ENCODE peak calls at places on chromosomes 7 and 10, in six cellular contexts. One of them, this sample, is unnamed.

GRCh38 chr7:40763319-40764287 is 628.8 kb downstream of the SUGCT start:
- DNase-seq in hippocampal formation: no peak
- DNase-seq in stimulated activated CD4-positive, alpha-beta T cell treated with anti-CD3 and anti-CD28 coated beads, Interleukin-2, amount 100 ng/mL, for 4 hours: no peak
- DNase-seq in HuH-7.5: no peak
- DNase-seq in A549: no peak
- DNase-seq in A172: no peak
- DNase-seq in this sample: no peak

GRCh38 chr10:34528320-34528719 is 286.8 kb downstream of the PARD3 start:
- DNase-seq in hippocampal formation: no peak
- DNase-seq in stimulated activated CD4-positive, alpha-beta T cell treated with anti-CD3 and anti-CD28 coated beads, Interleukin-2, amount 100 ng/mL, for 4 hours: no peak
- DNase-seq in HuH-7.5: no peak
- DNase-seq in A549: peak
- DNase-seq in A172: peak
- DNase-seq in this sample: peak

GRCh38 chr10:101441539-101442455 is 87.8 kb downstream of the BTRC start:
- DNase-seq in hippocampal formation: peak
- DNase-seq in stimulated activated CD4-positive, alpha-beta T cell treated with anti-CD3 and anti-CD28 coated beads, Interleukin-2, amount 100 ng/mL, for 4 hours: no peak
- DNase-seq in HuH-7.5: peak
- DNase-seq in A549: peak
- DNase-seq in A172: peak
- DNase-seq in this sample: peak

GRCh38 chr7:102991540-102992214 is 78.9 kb downstream of the LRRC17 start:
- DNase-seq in hippocampal formation: no peak
- DNase-seq in stimulated activated CD4-positive, alpha-beta T cell treated with anti-CD3 and anti-CD28 coated beads, Interleukin-2, amount 100 ng/mL, for 4 hours: no peak
- DNase-seq in HuH-7.5: peak
- DNase-seq in A549: peak
- DNase-seq in A172: peak
- DNase-seq in this sample: peak

GRCh38 chr10:93465806-93466675 is 16.1 kb downstream of the MYOF start:
- DNase-seq in hippocampal formation: no peak
- DNase-seq in stimulated activated CD4-positive, alpha-beta T cell treated with anti-CD3 and anti-CD28 coated beads, Interleukin-2, amount 100 ng/mL, for 4 hours: no peak
- DNase-seq in HuH-7.5: no peak
- DNase-seq in A549: peak
- DNase-seq in A172: peak
- DNase-seq in this sample: peak

GRCh38 chr7:43782768-43783555 is 24.5 kb downstream of the BLVRA start:
- DNase-seq in hippocampal formation: no peak
- DNase-seq in stimulated activated CD4-positive, alpha-beta T cell treated with anti-CD3 and anti-CD28 coated beads, Interleukin-2, amount 100 ng/mL, for 4 hours: no peak
- DNase-seq in HuH-7.5: no peak
- DNase-seq in A549: no peak
- DNase-seq in A172: no peak
- DNase-seq in this sample: no peak

GRCh38 chr7:100493476-100494264 is 9.9 kb downstream of the NYAP1 start:
- DNase-seq in hippocampal formation: peak
- DNase-seq in stimulated activated CD4-positive, alpha-beta T cell treated with anti-CD3 and anti-CD28 coated beads, Interleukin-2, amount 100 ng/mL, for 4 hours: peak
- DNase-seq in HuH-7.5: peak
- DNase-seq in A549: no peak
- DNase-seq in A172: no peak
- DNase-seq in this sample: no peak

GRCh38 chr10:114551310-114551972 is 106.6 kb downstream of the ABLIM1 start:
- DNase-seq in hippocampal formation: no peak
- DNase-seq in stimulated activated CD4-positive, alpha-beta T cell treated with anti-CD3 and anti-CD28 coated beads, Interleukin-2, amount 100 ng/mL, for 4 hours: no peak
- DNase-seq in HuH-7.5: no peak
- DNase-seq in A549: no peak
- DNase-seq in A172: no peak
- DNase-seq in this sample: no peak

GRCh38 chr10:17527530-17528146 is 73.2 kb upstream of the ST8SIA6 start:
- DNase-seq in hippocampal formation: no peak
- DNase-seq in stimulated activated CD4-positive, alpha-beta T cell treated with anti-CD3 and anti-CD28 coated beads, Interleukin-2, amount 100 ng/mL, for 4 hours: no peak
- DNase-seq in HuH-7.5: no peak
- DNase-seq in A549: peak
- DNase-seq in A172: peak
- DNase-seq in this sample: no peak

GRCh38 chr10:130020651-130021372 is 56.7 kb upstream of the EBF3 start:
- DNase-seq in hippocampal formation: no peak
- DNase-seq in stimulated activated CD4-positive, alpha-beta T cell treated with anti-CD3 and anti-CD28 coated beads, Interleukin-2, amount 100 ng/mL, for 4 hours: no peak
- DNase-seq in HuH-7.5: no peak
- DNase-seq in A549: no peak
- DNase-seq in A172: no peak
- DNase-seq in this sample: no peak

This sample was measured in H54.